ENCODE peak calls at places on chromosomes 4 and X, in eight cellular contexts. L is CD8-positive, alpha-beta memory T cell; H is upper lobe of right lung; F is right cardiac atrium; Y is GM03348; K is pancreas; M is activated CD4-positive, alpha-beta T cell treated with anti-CD3 and anti-CD28 coated beads for 4 hours; N is mucosa of descending colon. W is an unnamed sample.

GRCh38 chrX:12901486-12901885 is 4.9 kb upstream of the TLR8 start:
- DNase-seq in L (peak), H (peak), F (peak), Y (peak), K (peak), M (peak), N (peak), W (no peak)

GRCh38 chr4:90215286-90215685 is 88.1 kb downstream of the CCSER1 start:
- DNase-seq in L (no peak), H (no peak), F (no peak), Y (no peak), K (no peak), M (no peak), N (no peak), W (no peak)

GRCh38 chrX:46262299-46262698 is 282.9 kb downstream of the ZNF674 start:
- DNase-seq in L (no peak), H (no peak), F (no peak), Y (no peak), K (no peak), M (no peak), N (no peak), W (no peak)

GRCh38 chr4:122481766-122482405 is 25.4 kb upstream of the IL2 start:
- DNase-seq in L (no peak), H (no peak), F (no peak), Y (peak), K (no peak), M (no peak), N (no peak), W (no peak)

GRCh38 chr4:162422312-162422711 is 258.5 kb upstream of the FSTL5 start:
- DNase-seq in L (no peak), H (no peak), F (no peak), Y (no peak), K (no peak), M (no peak), N (no peak), W (no peak)

GRCh38 chrX:30278365-30278764 is 30.8 kb downstream of the NR0B1 start:
- DNase-seq in L (no peak), H (no peak), F (no peak), Y (no peak), K (no peak), M (no peak), N (no peak), W (no peak)

GRCh38 chrX:147848543-147849448 is 62.9 kb upstream of the FMR1 start:
- DNase-seq in L (no peak), H (no peak), F (no peak), Y (no peak), K (no peak), M (no peak), N (no peak), W (no peak)

GRCh38 chr4:3829954-3830773 is 64.0 kb downstream of the ADRA2C start:
- DNase-seq in L (peak), H (no peak), F (peak), Y (no peak), K (no peak), M (no peak), N (no peak), W (no peak)

GRCh38 chr4:16140520-16141249 is 56.9 kb upstream of the PROM1 start:
- DNase-seq in L (no peak), H (no peak), F (no peak), Y (peak), K (no peak), M (no peak), N (peak), W (no peak)

GRCh38 chrX:125407314-125407713 is 87.6 kb downstream of the TEX13C start:
- DNase-seq in L (no peak), H (no peak), F (no peak), Y (no peak), K (no peak), M (no peak), N (no peak), W (no peak)

GRCh38 chr4:137627938-137628460 is 95.7 kb upstream of the PCDH18 start:
- DNase-seq in L (no peak), H (no peak), F (no peak), Y (no peak), K (no peak), M (no peak), N (no peak), W (no peak)

GRCh38 chr4:159010563-159011260 is 92.2 kb upstream of the RAPGEF2 start:
- DNase-seq in L (no peak), H (peak), F (peak), Y (peak), K (peak), M (no peak), N (peak), W (no peak)

GRCh38 chr4:146099585-146099984 is 75.9 kb upstream of the LSM6 start:
- DNase-seq in L (no peak), H (no peak), F (no peak), Y (no peak), K (no peak), M (no peak), N (no peak), W (no peak)

GRCh38 chrX:84189125-84189524 is 1.1 kb upstream of the RPS6KA6 start:
- DNase-seq in L (no peak), H (no peak), F (no peak), Y (no peak), K (no peak), M (no peak), N (no peak), W (no peak)

GRCh38 chr4:182533948-182534347 is 290.7 kb downstream of the TENM3 start:
- DNase-seq in L (no peak), H (no peak), F (no peak), Y (peak), K (no peak), M (no peak), N (no peak), W (no peak)

GRCh38 chrX:8639949-8640348 is 92.0 kb downstream of the ANOS1 start:
- DNase-seq in L (no peak), H (no peak), F (no peak), Y (no peak), K (no peak), M (no peak), N (no peak), W (no peak)

GRCh38 chrX:108584617-108585211 is 145.1 kb downstream of the COL4A5 start:
- DNase-seq in L (no peak), H (no peak), F (no peak), Y (peak), K (no peak), M (no peak), N (peak), W (no peak)

GRCh38 chrX:110284159-110284558 is 33.7 kb downstream of the AMMECR1 start:
- DNase-seq in L (no peak), H (no peak), F (no peak), Y (peak), K (no peak), M (no peak), N (no peak), W (no peak)

GRCh38 chr4:159655547-159655946 is 552.7 kb downstream of the RAPGEF2 start:
- DNase-seq in L (no peak), H (no peak), F (no peak), Y (no peak), K (no peak), M (no peak), N (no peak), W (no peak)

GRCh38 chrX:40394302-40394701 is 186.5 kb upstream of the ATP6AP2 start:
- DNase-seq in L (no peak), H (no peak), F (no peak), Y (no peak), K (no peak), M (no peak), N (no peak), W (no peak)

GRCh38 chrX:130916636-130917422 is 13.8 kb upstream of the ENOX2 start:
- DNase-seq in L (peak), H (no peak), F (no peak), Y (peak), K (no peak), M (peak), N (peak), W (no peak)

GRCh38 chrX:153926863-153927685 is 1.0 kb upstream of the ARHGAP4 start:
- DNase-seq in L (peak), H (peak), F (peak), Y (peak), K (no peak), M (peak), N (peak), W (no peak)

GRCh38 chrX:129737921-129738320 is 858 bp upstream of the XPNPEP2 start:
- DNase-seq in L (no peak), H (no peak), F (no peak), Y (peak), K (no peak), M (no peak), N (no peak), W (no peak)

GRCh38 chrX:10173331-10173900 is 16.6 kb downstream of the CLCN4 start:
- DNase-seq in L (no peak), H (no peak), F (no peak), Y (peak), K (no peak), M (no peak), N (peak), W (no peak)

GRCh38 chrX:39652336-39652735 is 445.4 kb downstream of the BCOR start:
- DNase-seq in L (no peak), H (no peak), F (no peak), Y (no peak), K (no peak), M (peak), N (peak), W (no peak)

GRCh38 chr4:108171541-108172230 is 3.0 kb upstream of the LEF1 start:
- DNase-seq in L (peak), H (no peak), F (no peak), Y (no peak), K (peak), M (peak), N (no peak), W (no peak)

GRCh38 chr4:31160146-31160545 is 440.0 kb downstream of the PCDH7 start:
- DNase-seq in L (no peak), H (no peak), F (no peak), Y (no peak), K (no peak), M (no peak), N (no peak), W (no peak)

GRCh38 chrX:9467181-9467580 is 2.3 kb downstream of the TBL1X start:
- DNase-seq in L (no peak), H (no peak), F (no peak), Y (no peak), K (no peak), M (no peak), N (no peak), W (no peak)

W was measured in vagina.